ENCODE peak calls at places on chromosome 6, in eight cellular contexts. W is left ventricle myocardium inferior, K is BE2C, F is GM23338, H is HFFc6, G is IMR-90, M is RWPE1, L is MM.1S. V is an unnamed sample.

GRCh38 chr6:149499066-149499465 is 14.3 kb upstream of the ZC3H12D start:
- DNase-seq in F (no peak), W (no peak), L (no peak), H (peak; percentile 91), G (peak; percentile 98), M (peak; percentile 54), K (no peak), V (no peak)

GRCh38 chr6:12851123-12851695 is 134.6 kb downstream of the PHACTR1 start:
- DNase-seq in K (no peak), G (no peak), L (no peak), H (peak; percentile 28), W (no peak), M (no peak), F (peak; percentile 54), V (no peak)

GRCh38 chr6:63049216-63049615 is 162.1 kb upstream of the FKBP1C start:
- DNase-seq in F (peak; percentile 50), K (no peak), H (no peak), M (no peak), W (no peak), G (no peak), L (no peak), V (no peak)

GRCh38 chr6:30462482-30462881 is 26.8 kb upstream of the HLA-E start:
- DNase-seq in W (no peak), K (no peak), M (no peak), H (no peak), F (no peak), L (no peak), G (no peak), V (no peak)

GRCh38 chr6:28449056-28449455 is 5.8 kb upstream of the ZSCAN23 start:
- DNase-seq in H (no peak), M (no peak), L (no peak), F (no peak), W (no peak), G (no peak), K (no peak), V (no peak)

GRCh38 chr6:121695346-121695745 is 259.9 kb downstream of the GJA1 start:
- DNase-seq in H (no peak), L (no peak), F (no peak), M (no peak), W (no peak), K (no peak), G (no peak), V (no peak)

GRCh38 chr6:169976301-169977081 is 225.1 kb downstream of the ERMARD start:
- DNase-seq in G (no peak), H (no peak), W (no peak), F (no peak), M (peak; percentile 68), K (no peak), L (no peak), V (no peak)

GRCh38 chr6:169452117-169452868 is 198.6 kb upstream of the THBS2 start:
- DNase-seq in W (peak; percentile 65), F (no peak), H (peak; percentile 90), G (peak; percentile 97), M (no peak), L (no peak), K (no peak), V (no peak)

GRCh38 chr6:105642708-105643107 is 239.8 kb upstream of the PREP start:
- DNase-seq in M (peak; percentile 70), H (no peak), L (no peak), K (no peak), W (no peak), F (no peak), G (peak; percentile 33), V (no peak)

GRCh38 chr6:162854228-162854627 is 126.5 kb downstream of the PACRG start:
- DNase-seq in F (no peak), G (no peak), H (no peak), K (no peak), L (no peak), M (no peak), W (no peak), V (no peak)

GRCh38 chr6:150336299-150336698 is 32.5 kb upstream of the IYD start:
- DNase-seq in F (no peak), G (peak; percentile 7), W (no peak), L (no peak), M (peak; percentile 80), H (peak; percentile 4), K (no peak), V (no peak)

GRCh38 chr6:22250486-22250885 is 46.4 kb downstream of the PRL start:
- DNase-seq in H (no peak), K (no peak), L (no peak), W (no peak), M (no peak), G (no peak), F (peak; percentile 81), V (no peak)

GRCh38 chr6:67766061-67766460 is 869.0 kb upstream of the ADGRB3 start:
- DNase-seq in K (no peak), H (no peak), F (no peak), M (no peak), G (no peak), L (no peak), W (no peak), V (no peak)

GRCh38 chr6:15819226-15819625 is 156.4 kb upstream of the DTNBP1 start:
- DNase-seq in K (no peak), M (no peak), W (no peak), F (no peak), G (no peak), H (no peak), L (no peak), V (no peak)

GRCh38 chr6:84764332-84765049 is at the start of gene TBX18:
- DNase-seq in H (peak; percentile 99), G (peak; percentile 88), M (peak; percentile 92), K (peak; percentile 94), L (no peak), W (peak; percentile 92), F (peak; percentile 98), V (peak; percentile 88)

GRCh38 chr6:13268914-13269532 is 59.3 kb downstream of the TBC1D7 start:
- DNase-seq in F (peak; percentile 57), M (peak; percentile 68), K (no peak), W (no peak), G (peak; percentile 44), L (no peak), H (peak; percentile 49), V (no peak)

GRCh38 chr6:33320315-33321181 is 3.0 kb upstream of the ZBTB22 start:
- DNase-seq in K (no peak), W (peak; percentile 63), M (peak; percentile 60), F (peak; percentile 41), G (peak; percentile 96), H (peak; percentile 93), L (no peak), V (no peak)

GRCh38 chr6:116010400-116011095 is 50.1 kb downstream of the FRK start:
- DNase-seq in H (peak; percentile 73), W (peak; percentile 57), M (peak; percentile 31), K (peak; percentile 75), L (peak; percentile 59), G (peak; percentile 75), F (peak; percentile 77), V (no peak)

GRCh38 chr6:159929819-159930218 is 39.0 kb downstream of the MAS1 start:
- DNase-seq in L (no peak), W (no peak), G (no peak), K (peak; percentile 53), M (no peak), F (no peak), H (no peak), V (no peak)

GRCh38 chr6:3822747-3823445 is 26.3 kb upstream of the FAM50B start:
- DNase-seq in H (no peak), K (no peak), W (no peak), M (peak; percentile 71), G (no peak), F (no peak), L (no peak), V (no peak)

GRCh38 chr6:55569638-55570037 is 9.4 kb downstream of the HMGCLL1 start:
- DNase-seq in G (no peak), H (no peak), K (no peak), L (no peak), F (no peak), M (no peak), W (peak; percentile 72), V (no peak)

DNA sequence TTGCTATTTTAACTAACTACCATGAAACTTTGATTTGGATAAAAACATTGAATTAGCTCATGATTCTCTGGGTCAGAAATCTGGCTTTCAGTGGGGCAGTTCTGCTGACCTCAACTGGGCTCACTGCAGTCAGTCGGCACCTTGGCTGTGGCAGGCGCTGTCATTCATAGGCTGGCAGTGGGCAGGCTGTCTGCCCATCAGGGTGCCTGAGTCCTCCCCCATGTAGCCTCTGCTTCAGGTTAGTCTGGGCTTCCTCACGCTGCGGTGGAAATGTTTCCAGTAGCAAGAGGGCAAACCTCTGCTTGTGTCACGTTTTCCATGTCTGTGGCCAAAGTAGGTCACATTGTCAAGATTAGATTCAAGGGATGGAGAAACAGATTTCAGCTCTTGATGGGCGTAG is 251.0 kb upstream of the TCF21 start:
- DNase-seq in L (no peak), M (no peak), F (no peak), K (no peak), H (no peak), W (no peak), G (no peak), V (no peak)
- TF ChIP-seq CTCF in L (no peak), M (no peak), F (no peak), K (no peak), H (no peak), W (no peak), G (no peak), V (no peak)

GRCh38 chr6:26493258-26493657 is 6.8 kb upstream of the BTN1A1 start:
- DNase-seq in G (peak; percentile 55), K (no peak), L (peak; percentile 69), M (no peak), H (peak; percentile 16), F (peak; percentile 39), W (no peak), V (no peak)
- TF ChIP-seq CTCF in G (peak; percentile 38), K (peak; percentile 32), L (peak; percentile 39), M (no peak), H (peak; percentile 43), F (no peak), W (peak; percentile 19), V (peak; percentile 19)

GRCh38 chr6:161400650-161401049 is 126.8 kb upstream of the AGPAT4 start:
- DNase-seq in G (no peak), K (no peak), L (no peak), F (no peak), W (no peak), M (no peak), H (no peak), V (no peak)

GRCh38 chr6:161405418-161405817 is 131.6 kb upstream of the AGPAT4 start:
- DNase-seq in F (no peak), G (no peak), W (no peak), K (no peak), M (no peak), H (no peak), L (no peak), V (no peak)

GRCh38 chr6:161406633-161407032 is 132.8 kb upstream of the AGPAT4 start:
- DNase-seq in M (peak; percentile 86), K (no peak), F (no peak), H (no peak), G (peak; percentile 88), W (no peak), L (no peak), V (no peak)

GRCh38 chr6:161403717-161404116 is 129.9 kb upstream of the AGPAT4 start:
- DNase-seq in H (no peak), L (no peak), K (no peak), W (no peak), G (no peak), M (no peak), F (no peak), V (no peak)

GRCh38 chr6:161401910-161402309 is 128.0 kb upstream of the AGPAT4 start:
- DNase-seq in W (no peak), L (no peak), G (no peak), M (no peak), K (peak; percentile 28), F (no peak), H (no peak), V (no peak)
- TF ChIP-seq CTCF in W (no peak), L (no peak), G (no peak), M (no peak), K (no peak), F (no peak), H (no peak), V (no peak)

GRCh38 chr6:32153252-32153834 is 598 bp upstream of the PPT2 start:
- DNase-seq in L (no peak), W (no peak), H (no peak), K (peak; percentile 82), M (peak; percentile 44), G (peak; percentile 41), F (peak; percentile 75), V (no peak)
- TF ChIP-seq CTCF in L (no peak), W (peak; percentile 36), H (peak; percentile 57), K (peak; percentile 30), M (no peak), G (peak; percentile 26), F (no peak), V (peak; percentile 48)